ENCODE peak calls at places on chromosomes 4 and X, in five cellular contexts. Y is mesenchymal stem cell, O is neuronal stem cell, K is H1, Q is H9. L is an unnamed sample.
A peak's percentile ranks its signal among the peaks of the same experiment; 100 is the strongest.

GRCh38 chr4:68673143-68673542 is 2.7 kb upstream of the UGT2B15 start:
- DNase-seq in Y (no peak), O (no peak), K (no peak), Q (no peak), L (no peak)

GRCh38 chr4:90227177-90227576 is 100.0 kb downstream of the CCSER1 start:
- DNase-seq in Y (no peak), O (no peak), K (no peak), Q (no peak), L (no peak)

GRCh38 chr4:147739239-147739823 is 7.4 kb downstream of the ARHGAP10 start:
- DNase-seq in Y (peak; percentile 42), O (no peak), K (no peak), Q (no peak), L (peak; percentile 58)

GRCh38 chr4:53919605-53920004 is 144.8 kb downstream of the CHIC2 start:
- DNase-seq in Y (peak; percentile 35), O (no peak), K (no peak), Q (no peak), L (no peak)

GRCh38 chrX:37349131-37350033 is at the start of gene PRRG1:
- DNase-seq in Y (peak; percentile 88), O (peak; percentile 70), K (peak; percentile 41), Q (peak; percentile 91), L (peak; percentile 80)

GRCh38 chr4:158314756-158315487 is 104.6 kb downstream of the TMEM144 start:
- DNase-seq in Y (peak; percentile 82), O (no peak), K (no peak), Q (no peak), L (peak; percentile 15)

GRCh38 chrX:23890933-23891332 is 16.8 kb downstream of the APOO start:
- DNase-seq in Y (peak; percentile 19), O (no peak), K (no peak), Q (no peak), L (no peak)

GRCh38 chrX:79081895-79082512 is 62.5 kb upstream of the GPR174 start:
- DNase-seq in Y (peak; percentile 1), O (peak; percentile 14), K (no peak), Q (no peak), L (peak; percentile 51)

GRCh38 chrX:10106801-10107200 is 50.0 kb upstream of the CLCN4 start:
- DNase-seq in Y (no peak), O (no peak), K (no peak), Q (no peak), L (no peak)

GRCh38 chr4:127997534-127998388 is 32.6 kb downstream of the ABHD18 start:
- DNase-seq in Y (peak; percentile 46), O (no peak), K (no peak), Q (no peak), L (peak; percentile 76)

GRCh38 chrX:41759817-41760216 is 35.8 kb downstream of the GPR82 start:
- DNase-seq in Y (peak; percentile 36), O (no peak), K (no peak), Q (no peak), L (peak; percentile 68)

GRCh38 chr4:40254961-40255721 is 58.3 kb downstream of the RHOH start:
- DNase-seq in Y (peak; percentile 84), O (no peak), K (no peak), Q (no peak), L (peak; percentile 72)

GRCh38 chr4:76950052-76950845 is 697 bp downstream of the SEPTIN11 start:
- DNase-seq in Y (peak; percentile 61), O (peak; percentile 44), K (no peak), Q (no peak), L (peak; percentile 65)

GRCh38 chr4:8695237-8696219 is 103.0 kb downstream of the CPZ start:
- DNase-seq in Y (no peak), O (no peak), K (no peak), Q (peak; percentile 10), L (no peak)

GRCh38 chr4:171266666-171267065 is 546.5 kb upstream of the GALNTL6 start:
- DNase-seq in Y (no peak), O (no peak), K (no peak), Q (no peak), L (no peak)

GRCh38 chr4:77201857-77202256 is 44.9 kb downstream of the CCNG2 start:
- DNase-seq in Y (no peak), O (no peak), K (no peak), Q (no peak), L (no peak)

GRCh38 chrX:17488036-17488435 is 113.0 kb downstream of the NHS start:
- DNase-seq in Y (no peak), O (no peak), K (no peak), Q (no peak), L (peak; percentile 57)

DNA sequence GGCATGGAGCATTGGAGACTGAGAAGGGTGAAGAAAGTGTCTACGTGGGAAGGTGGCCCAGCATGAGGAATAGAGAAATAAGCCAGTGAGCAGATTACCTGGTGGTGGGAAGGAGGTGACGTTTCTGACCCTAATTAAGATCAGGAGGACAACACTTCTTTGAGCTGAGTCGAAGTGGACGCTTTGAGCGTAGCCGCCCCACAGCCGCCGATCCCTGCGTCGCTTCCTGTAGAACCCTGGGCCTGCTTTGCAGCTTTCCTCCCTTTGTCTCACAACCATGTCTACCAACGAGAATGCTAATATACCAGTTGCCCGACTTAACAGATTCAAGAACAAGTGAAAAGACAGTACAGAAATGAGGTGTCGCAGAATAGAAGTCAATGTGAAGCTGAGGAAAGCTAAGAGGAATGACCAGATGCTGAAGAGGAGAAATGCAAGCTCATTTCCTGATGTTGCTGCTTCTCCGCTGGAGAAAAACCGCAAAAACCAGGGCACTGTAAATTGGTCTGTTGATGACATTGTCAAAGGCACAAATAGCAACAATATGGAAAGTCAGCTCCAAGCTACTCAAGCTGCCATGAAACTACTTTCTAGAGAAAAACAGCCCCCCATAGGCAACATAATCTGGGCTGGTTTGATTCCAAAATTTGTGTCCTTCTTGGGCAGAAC is 6.4 kb upstream of the ANTXR2 start:
- DNase-seq in Y (no peak), O (no peak), K (no peak), Q (no peak), L (no peak)
- H2BK12ac ChIP-seq in Y (no peak overlapping the region), O (no peak overlapping the region), K (no peak overlapping the region), Q (no peak overlapping the region), L (no peak overlapping the region)

GRCh38 chr4:168374772-168375523 is 56.4 kb upstream of the DDX60 start:
- DNase-seq in Y (no peak), O (peak; percentile 5), K (no peak), Q (no peak), L (no peak)
- H2BK12ac ChIP-seq in Y (no peak overlapping the region), O (no peak overlapping the region), K (no peak overlapping the region), Q (no peak overlapping the region), L (no peak overlapping the region)

GRCh38 chr4:78762529-78762928 is 13.6 kb upstream of the BMP2K start:
- DNase-seq in Y (no peak), O (no peak), K (no peak), Q (no peak), L (no peak)
- H2BK12ac ChIP-seq in Y (no peak overlapping the region), O (no peak overlapping the region), K (no peak overlapping the region), Q (no peak overlapping the region), L (no peak overlapping the region)

GRCh38 chr4:151624606-151625565 is 135.9 kb downstream of the GATB start:
- DNase-seq in Y (no peak), O (no peak), K (no peak), Q (no peak), L (peak; percentile 21)
- H2BK12ac ChIP-seq in Y (no peak overlapping the region), O (no peak overlapping the region), K (no peak overlapping the region), Q (no peak overlapping the region), L (peak overlapping the region; percentile 47)

DNA sequence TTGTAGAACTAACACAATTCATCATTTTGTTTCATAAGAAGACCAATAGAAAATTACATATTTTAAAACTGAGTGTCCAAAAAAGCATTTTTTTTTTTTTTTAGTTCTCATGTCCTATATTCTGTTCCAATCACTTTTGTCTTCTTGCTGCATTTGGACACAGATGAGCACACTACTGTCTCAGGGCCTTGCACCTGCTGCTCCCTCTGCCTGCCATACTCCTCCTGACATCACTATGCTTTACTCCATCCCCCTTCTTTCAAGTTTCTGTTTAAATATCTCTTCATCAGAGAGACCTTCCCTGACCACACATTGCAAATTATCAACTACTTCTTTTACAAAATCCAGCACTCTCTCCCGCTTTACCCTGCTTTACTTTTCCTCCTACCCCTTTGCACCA is 230.7 kb upstream of the GK2 start:
- DNase-seq in Y (no peak), O (no peak), K (no peak), Q (no peak), L (no peak)
- H2BK12ac ChIP-seq in Y (no peak overlapping the region), O (no peak overlapping the region), K (no peak overlapping the region), Q (no peak overlapping the region), L (no peak overlapping the region)

DNA sequence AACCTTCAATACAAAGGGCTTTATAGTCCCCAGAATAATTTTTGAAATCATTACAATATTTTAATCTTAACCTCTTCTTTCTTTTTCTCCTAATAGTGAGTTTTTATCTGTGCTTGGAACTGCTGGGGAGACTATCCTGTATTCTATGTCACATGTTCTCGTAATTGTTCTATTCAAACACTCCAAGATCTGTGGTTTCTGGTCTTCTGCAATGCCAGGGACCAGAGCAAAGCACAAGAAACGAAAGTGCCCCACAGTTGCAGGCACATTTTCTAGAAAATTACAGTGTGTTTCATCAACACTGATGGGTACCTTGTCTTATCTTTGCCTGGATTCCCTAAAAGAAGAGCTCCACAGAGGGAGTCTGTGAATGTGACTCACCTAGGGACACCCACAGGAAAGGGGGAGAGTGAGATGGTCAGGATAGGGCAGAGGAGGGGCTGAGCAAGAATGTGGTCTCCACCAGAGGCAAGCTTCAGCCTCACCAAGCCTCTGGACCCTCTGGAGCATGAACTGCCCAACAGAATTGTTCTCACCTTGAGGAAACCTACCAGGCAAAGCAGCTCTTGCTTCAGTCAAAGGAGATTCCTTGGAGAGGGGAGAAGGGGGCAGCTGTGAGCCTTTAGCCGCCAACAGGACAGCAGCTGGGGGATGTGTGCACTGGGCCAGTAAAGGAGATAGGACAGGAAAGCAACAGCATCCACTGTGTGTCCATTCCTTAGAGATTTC is 25.9 kb downstream of the UNC5C start:
- DNase-seq in Y (no peak), O (no peak), K (no peak), Q (no peak), L (no peak)
- H2BK12ac ChIP-seq in Y (peak overlapping the region; percentile 15), O (no peak overlapping the region), K (no peak overlapping the region), Q (no peak overlapping the region), L (peak overlapping the region; percentile 0)

GRCh38 chr4:151169900-151170299 is 70.5 kb downstream of the RPS3A start:
- DNase-seq in Y (peak; percentile 25), O (no peak), K (no peak), Q (no peak), L (no peak)

GRCh38 chr4:151165205-151166000 is 66.0 kb downstream of the RPS3A start:
- DNase-seq in Y (no peak), O (no peak), K (no peak), Q (no peak), L (no peak)

GRCh38 chr4:151166662-151167061 is 67.2 kb downstream of the RPS3A start:
- DNase-seq in Y (no peak), O (no peak), K (no peak), Q (no peak), L (no peak)

GRCh38 chr4:151167561-151167960 is 68.1 kb downstream of the RPS3A start:
- DNase-seq in Y (no peak), O (no peak), K (no peak), Q (peak; percentile 43), L (no peak)

GRCh38 chr4:151169223-151169622 is 69.8 kb downstream of the RPS3A start:
- DNase-seq in Y (peak; percentile 97), O (peak; percentile 14), K (no peak), Q (no peak), L (no peak)
- H2BK12ac ChIP-seq in Y (no peak overlapping the region), O (no peak overlapping the region), K (no peak overlapping the region), Q (no peak overlapping the region), L (no peak overlapping the region)

GRCh38 chrX:110251961-110252360 is 65.9 kb downstream of the AMMECR1 start:
- DNase-seq in Y (no peak), O (no peak), K (no peak), Q (no peak), L (no peak)
- H2BK12ac ChIP-seq in Y (no peak overlapping the region), O (no peak overlapping the region), K (no peak overlapping the region), Q (no peak overlapping the region), L (no peak overlapping the region)

L was measured in trophoblast cell.